ENCODE peak calls at places on chromosome 15, in nine cellular contexts. T, M, C, U, R, V, D, H and O are unnamed samples.

GRCh38 chr15:77097317-77097721 is 26.4 kb upstream of the TSPAN3 start:
- DNase-seq in H (peak), D (no peak), M (no peak), R (no peak), U (no peak), C (no peak), V (no peak), T (no peak), O (no peak)

GRCh38 chr15:88904808-88905327 is 8.3 kb downstream of the MFGE8 start:
- DNase-seq in V (peak), H (peak), R (peak), M (no peak), D (peak), C (peak), T (peak), U (peak), O (peak)

GRCh38 chr15:31024330-31024729 is 32.9 kb upstream of the MTMR10 start:
- DNase-seq in U (peak), M (peak), V (peak), R (peak), T (no peak), D (peak), C (peak), H (no peak), O (no peak)

GRCh38 chr15:71337197-71337845 is 222.1 kb downstream of the THSD4 start:
- DNase-seq in R (no peak), H (no peak), C (peak), T (no peak), V (peak), M (peak), U (no peak), D (peak), O (no peak)

GRCh38 chr15:99421172-99421656 is 144.6 kb upstream of the MEF2A start:
- DNase-seq in M (no peak), C (no peak), V (peak), T (no peak), U (no peak), D (no peak), R (peak), H (no peak), O (no peak)

GRCh38 chr15:58287891-58288290 is 143.9 kb upstream of the LIPC start:
- DNase-seq in T (no peak), C (no peak), R (no peak), M (no peak), V (no peak), U (no peak), H (no peak), D (no peak), O (no peak)

GRCh38 chr15:44397869-44398268 is 29.6 kb upstream of the CTDSPL2 start:
- DNase-seq in D (no peak), M (no peak), C (no peak), V (no peak), R (no peak), T (no peak), U (no peak), H (no peak), O (no peak)

GRCh38 chr15:41891226-41891625 is 2.6 kb downstream of the SPTBN5 start:
- DNase-seq in M (no peak), V (no peak), D (no peak), C (no peak), U (no peak), H (no peak), R (peak), T (no peak), O (no peak)

GRCh38 chr15:91961357-91961756 is 107.8 kb downstream of the SLCO3A1 start:
- DNase-seq in H (no peak), R (no peak), U (no peak), M (no peak), C (no peak), V (no peak), D (no peak), T (no peak), O (no peak)

GRCh38 chr15:41980654-41981323 is 8.4 kb upstream of the EHD4 start:
- DNase-seq in R (no peak), V (no peak), D (no peak), C (no peak), M (no peak), H (no peak), U (no peak), T (no peak), O (no peak)

DNA sequence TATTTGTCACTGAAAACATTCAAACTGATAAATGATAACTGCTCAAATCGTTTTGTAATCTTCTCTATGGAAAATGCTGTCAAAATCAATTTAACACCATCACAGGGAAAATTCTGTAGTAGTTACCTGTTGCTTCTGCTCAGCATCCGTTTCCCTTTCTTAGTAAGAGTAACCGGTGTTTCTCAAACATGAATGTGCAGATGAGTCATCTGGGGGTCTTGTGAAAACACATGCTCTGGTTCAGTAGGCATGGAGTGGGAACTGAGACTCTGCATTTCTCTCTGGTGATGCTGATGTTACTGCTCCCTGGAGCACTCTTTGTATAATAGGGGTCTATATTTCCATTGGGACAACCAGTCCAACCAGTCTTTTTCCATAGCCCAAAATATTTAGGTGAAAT is 145.1 kb downstream of the SEMA6D start:
- DNase-seq in H (no peak), D (no peak), T (no peak), C (no peak), R (no peak), V (no peak), U (no peak), M (no peak), O (no peak)
- TF ChIP-seq EZH2phosphoT487 in H (no peak), D (no peak), T (no peak), C (no peak), R (no peak), V (no peak), U (no peak), M (no peak), O (no peak)

DNA sequence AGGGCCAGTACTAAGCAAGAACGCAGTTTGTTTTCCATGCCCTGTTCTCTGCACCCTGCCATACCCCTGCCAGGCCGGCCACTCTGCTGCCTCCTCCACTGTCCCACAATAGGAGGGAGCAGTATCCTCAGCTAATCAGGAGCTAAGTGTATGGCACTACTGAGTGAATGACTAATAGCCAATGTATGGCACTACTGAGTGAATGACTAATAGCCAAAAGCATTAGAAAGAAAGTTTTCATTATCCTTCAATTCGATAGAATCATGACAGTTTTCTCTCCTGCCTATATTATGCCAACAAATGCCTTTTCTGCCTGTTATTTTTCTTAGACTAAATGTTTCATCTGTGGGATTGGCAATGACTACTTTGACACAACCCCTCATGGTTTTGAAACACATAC is 107.5 kb upstream of the CHRM5 start:
- DNase-seq in R (no peak), T (no peak), C (no peak), U (peak), V (no peak), M (peak), D (peak), H (no peak), O (no peak)
- TF ChIP-seq EZH2phosphoT487 in R (no peak), T (no peak), C (no peak), U (no peak), V (no peak), M (no peak), D (no peak), H (no peak), O (no peak)

GRCh38 chr15:96444865-96445264 is 114.4 kb downstream of the NR2F2 start:
- DNase-seq in R (no peak), T (no peak), M (no peak), D (no peak), V (no peak), U (no peak), C (no peak), H (no peak), O (no peak)

GRCh38 chr15:96448923-96449322 is 118.4 kb downstream of the NR2F2 start:
- DNase-seq in V (no peak), H (no peak), C (no peak), D (no peak), U (no peak), M (no peak), T (no peak), R (no peak), O (no peak)
- TF ChIP-seq EZH2phosphoT487 in V (no peak), H (no peak), C (no peak), D (no peak), U (no peak), M (no peak), T (no peak), R (no peak), O (no peak)

DNA sequence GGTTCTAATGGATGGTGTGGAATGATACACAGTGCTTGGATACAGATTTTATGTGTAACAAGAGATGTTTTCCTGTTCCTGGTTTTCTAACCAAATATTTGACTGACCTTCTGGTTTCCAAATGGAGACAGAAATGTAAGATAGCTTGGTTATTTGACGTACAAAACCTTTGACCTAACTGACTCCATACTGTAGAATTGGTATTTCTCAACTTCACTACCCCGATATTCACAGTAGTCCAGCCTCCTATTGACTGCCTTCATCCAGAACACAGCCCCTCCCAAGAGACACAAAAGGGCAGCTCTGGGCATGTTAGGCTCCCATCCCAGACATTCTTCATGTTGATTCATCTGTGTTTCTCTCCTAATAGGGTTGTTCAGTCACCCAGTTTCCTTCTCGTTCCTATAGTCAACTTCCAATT is 33.4 kb downstream of the MYO1E start:
- DNase-seq in R (no peak), H (no peak), D (no peak), U (peak), V (no peak), M (no peak), T (no peak), C (no peak), O (no peak)
- TF ChIP-seq EZH2phosphoT487 in R (no peak), H (no peak), D (no peak), U (no peak), V (no peak), M (no peak), T (no peak), C (no peak), O (no peak)

GRCh38 chr15:40306371-40306770 is 1.4 kb downstream of the PLCB2 start:
- DNase-seq in C (no peak), M (no peak), T (no peak), D (no peak), H (no peak), V (no peak), U (no peak), R (no peak), O (no peak)

GRCh38 chr15:40307421-40308165 is at the start of gene PLCB2:
- DNase-seq in R (no peak), T (no peak), M (no peak), D (no peak), V (no peak), U (no peak), H (no peak), C (peak), O (peak)

GRCh38 chr15:40308844-40309189 is 1.1 kb upstream of the PLCB2 start:
- DNase-seq in D (no peak), C (peak), R (no peak), M (no peak), U (no peak), H (no peak), T (no peak), V (no peak), O (no peak)

GRCh38 chr15:40305281-40305680 is 2.5 kb downstream of the PLCB2 start:
- DNase-seq in U (no peak), R (no peak), C (no peak), M (no peak), D (no peak), V (no peak), H (no peak), T (no peak), O (no peak)

GRCh38 chr15:40306908-40307307 is 827 bp downstream of the PLCB2 start:
- DNase-seq in D (no peak), M (no peak), H (no peak), T (no peak), R (no peak), C (no peak), U (no peak), V (no peak), O (no peak)
- TF ChIP-seq EZH2phosphoT487 in D (no peak), M (no peak), H (no peak), T (no peak), R (no peak), C (no peak), U (no peak), V (no peak), O (no peak)

GRCh38 chr15:74869372-74869725 is 3.8 kb downstream of the SCAMP2 start:
- DNase-seq in M (no peak), V (no peak), T (no peak), U (no peak), H (no peak), D (no peak), C (no peak), R (no peak), O (no peak)

GRCh38 chr15:74869726-74870407 is 3.3 kb downstream of the SCAMP2 start:
- DNase-seq in U (peak), T (peak), M (no peak), V (peak), C (no peak), D (no peak), H (peak), R (no peak), O (peak)

GRCh38 chr15:74865316-74865715 is 7.8 kb downstream of the SCAMP2 start:
- DNase-seq in H (no peak), R (no peak), V (no peak), M (no peak), C (no peak), U (no peak), T (no peak), D (peak), O (no peak)

GRCh38 chr15:74866090-74866489 is 7.1 kb downstream of the SCAMP2 start:
- DNase-seq in H (no peak), D (peak), M (no peak), V (peak), R (no peak), T (no peak), U (peak), C (no peak), O (no peak)

GRCh38 chr15:74867562-74868458 is 5.4 kb downstream of the SCAMP2 start:
- DNase-seq in V (no peak), D (no peak), R (no peak), H (no peak), M (no peak), C (no peak), U (no peak), T (no peak), O (no peak)
- TF ChIP-seq EZH2phosphoT487 in V (no peak), D (no peak), R (no peak), H (no peak), M (no peak), C (no peak), U (no peak), T (no peak), O (no peak)

GRCh38 chr15:64699767-64700388 is 75.5 kb downstream of the RBPMS2 start:
- DNase-seq in R (peak), C (peak), T (no peak), M (no peak), D (no peak), V (peak), U (peak), H (peak), O (no peak)
- TF ChIP-seq EZH2phosphoT487 in R (no peak), C (no peak), T (no peak), M (no peak), D (no peak), V (no peak), U (no peak), H (no peak), O (no peak)

GRCh38 chr15:37783290-37783689 is 151.2 kb upstream of the TMCO5A start:
- DNase-seq in R (peak), T (no peak), C (peak), H (no peak), U (no peak), D (no peak), V (no peak), M (no peak), O (no peak)
- TF ChIP-seq EZH2phosphoT487 in R (no peak), T (no peak), C (no peak), H (no peak), U (no peak), D (no peak), V (no peak), M (no peak), O (no peak)